ENCODE peak calls at places on chromosomes 3 and 15, in eight cellular contexts. Q, N, Z, L, S, X, A and R are unnamed samples.

GRCh38 chr3:22922317-22922716 is 280.8 kb upstream of the UBE2E2 start:
- DNase-seq in A (no peak), L (no peak), N (peak), X (no peak), Z (peak), S (no peak), Q (peak), R (no peak)

GRCh38 chr3:59482684-59483083 is 432.9 kb upstream of the CFAP20DC start:
- DNase-seq in Z (no peak), L (no peak), Q (peak), X (no peak), N (no peak), A (no peak), S (no peak), R (no peak)

GRCh38 chr3:87856126-87856525 is 202.7 kb downstream of the CGGBP1 start:
- DNase-seq in Q (no peak), Z (no peak), S (no peak), N (no peak), L (no peak), X (no peak), A (no peak), R (no peak)

GRCh38 chr3:66904816-66905543 is 93.1 kb upstream of the KBTBD8 start:
- DNase-seq in N (peak), Q (no peak), L (no peak), Z (no peak), X (no peak), A (no peak), S (no peak), R (no peak)

GRCh38 chr3:10815487-10815886 is 541 bp upstream of the SLC6A11 start:
- DNase-seq in X (no peak), L (no peak), N (no peak), S (no peak), Q (no peak), A (no peak), Z (no peak), R (no peak)

GRCh38 chr3:196322-197153 is at the start of gene CHL1:
- DNase-seq in N (no peak), Z (peak), X (no peak), L (no peak), A (no peak), Q (no peak), S (no peak), R (no peak)

GRCh38 chr3:192155194-192155593 is 572.1 kb downstream of the FGF12 start:
- DNase-seq in L (no peak), Q (no peak), S (no peak), X (no peak), A (no peak), N (no peak), Z (no peak), R (no peak)

GRCh38 chr3:172397716-172398405 is 50.4 kb downstream of the GHSR start:
- DNase-seq in Z (no peak), A (no peak), X (no peak), N (no peak), L (no peak), Q (no peak), S (no peak), R (no peak)

GRCh38 chr15:95620934-95621579 is 709.4 kb upstream of the NR2F2 start:
- DNase-seq in A (no peak), L (no peak), Q (no peak), S (no peak), X (peak), Z (no peak), N (no peak), R (no peak)

GRCh38 chr15:63308491-63308890 is 31.1 kb downstream of the APH1B start:
- DNase-seq in X (no peak), Q (no peak), Z (no peak), L (no peak), N (no peak), A (no peak), S (no peak), R (no peak)

GRCh38 chr3:113245775-113246174 is 34.4 kb downstream of the BOC start:
- DNase-seq in L (no peak), S (no peak), Z (no peak), A (no peak), X (no peak), N (no peak), Q (peak), R (no peak)

GRCh38 chr15:33211409-33211808 is 16.9 kb upstream of the FMN1 start:
- DNase-seq in N (no peak), Z (no peak), A (no peak), L (no peak), Q (no peak), X (no peak), S (no peak), R (no peak)

GRCh38 chr15:25543156-25543555 is 104.3 kb upstream of the UBE3A start:
- DNase-seq in Q (no peak), S (no peak), L (peak), A (no peak), N (no peak), X (no peak), Z (no peak), R (no peak)

GRCh38 chr15:55912982-55913381 is 80.4 kb downstream of the NEDD4 start:
- DNase-seq in A (no peak), Z (no peak), N (no peak), L (no peak), S (no peak), X (no peak), Q (peak), R (no peak)

GRCh38 chr3:128366652-128367051 is 100.0 kb downstream of the DNAJB8 start:
- DNase-seq in X (no peak), A (no peak), Z (no peak), N (no peak), L (no peak), S (no peak), Q (peak), R (no peak)

GRCh38 chr15:34820110-34820509 is 24.8 kb upstream of the ACTC1 start:
- DNase-seq in Z (no peak), S (no peak), Q (no peak), X (no peak), L (no peak), A (no peak), N (no peak), R (no peak)

GRCh38 chr15:78209646-78210348 is 24.6 kb downstream of the ACSBG1 start:
- DNase-seq in S (no peak), N (no peak), X (no peak), Z (no peak), L (no peak), Q (peak), A (no peak), R (no peak)

GRCh38 chr3:13878711-13879101 is 1.2 kb downstream of the WNT7A start:
- DNase-seq in X (no peak), Q (no peak), Z (no peak), S (no peak), A (no peak), N (no peak), L (no peak), R (no peak)

GRCh38 chr3:86990171-86990733 is 697 bp downstream of the VGLL3 start:
- DNase-seq in A (no peak), Z (no peak), N (no peak), Q (peak), L (no peak), S (no peak), X (peak), R (no peak)

GRCh38 chr3:52238193-52238760 is 681 bp downstream of the TWF2 start:
- DNase-seq in X (no peak), A (no peak), L (no peak), Z (no peak), N (no peak), S (no peak), Q (peak), R (no peak)

GRCh38 chr3:111392911-111393351 is 149.1 kb upstream of the CD96 start:
- DNase-seq in Z (peak), N (peak), S (peak), A (peak), L (no peak), Q (peak), X (peak), R (no peak)

GRCh38 chr3:5016218-5017161 is 37.3 kb downstream of the BHLHE40 start:
- DNase-seq in N (peak), A (peak), S (no peak), Z (no peak), X (no peak), L (no peak), Q (peak), R (no peak)

GRCh38 chr3:81744366-81744765 is 17.1 kb downstream of the GBE1 start:
- DNase-seq in S (no peak), N (no peak), Q (peak), A (no peak), Z (no peak), L (no peak), X (no peak), R (no peak)

GRCh38 chr15:81480645-81481053 is 106.6 kb upstream of the TMC3 start:
- DNase-seq in A (peak), Q (peak), X (no peak), N (peak), S (no peak), Z (peak), L (peak), R (no peak)

GRCh38 chr3:29026959-29027358 is 253.9 kb upstream of the RBMS3 start:
- DNase-seq in X (no peak), N (peak), Q (peak), L (no peak), A (no peak), S (no peak), Z (no peak), R (no peak)

GRCh38 chr15:83993591-83993990 is 242.0 kb upstream of the GOLGA6L4 start:
- DNase-seq in N (no peak), X (no peak), A (no peak), L (no peak), Q (no peak), S (no peak), Z (no peak), R (no peak)

GRCh38 chr3:119690043-119690656 is 12.7 kb upstream of the CFAP91 start:
- DNase-seq in X (no peak), L (no peak), Q (peak), S (no peak), A (no peak), N (no peak), Z (no peak), R (no peak)

GRCh38 chr3:108907194-108907593 is 46.5 kb downstream of the GUCA1C start:
- DNase-seq in L (no peak), N (no peak), Q (peak), S (no peak), Z (no peak), X (no peak), A (no peak), R (no peak)

GRCh38 chr15:33988384-33988783 is 20.1 kb downstream of the CHRM5 start:
- DNase-seq in X (no peak), A (no peak), Z (no peak), N (no peak), Q (peak), S (no peak), L (no peak), R (no peak)

GRCh38 chr3:62445267-62445666 is 71.9 kb upstream of the FEZF2 start:
- DNase-seq in N (peak), Z (no peak), X (no peak), Q (peak), S (no peak), L (no peak), A (peak), R (no peak)

GRCh38 chr15:89998923-89999675 is 2.0 kb upstream of the ZNF710 start:
- DNase-seq in A (no peak), N (peak), L (no peak), S (no peak), Q (no peak), X (no peak), Z (no peak), R (no peak)

GRCh38 chr3:108127301-108127988 is 36.6 kb upstream of the CD47 start:
- DNase-seq in Z (no peak), X (peak), A (peak), L (no peak), N (peak), Q (no peak), S (peak), R (peak)

GRCh38 chr15:101369676-101370075 is 74.6 kb upstream of the SNRPA1 start:
- DNase-seq in A (no peak), Z (no peak), L (no peak), X (no peak), S (no peak), N (no peak), Q (no peak), R (no peak)